ENCODE peak calls at places on chromosomes 4 and X, in six cellular contexts. K is fibroblast of villous mesenchyme, O is GM13976, I is psoas muscle, B is colonic mucosa, E is A549. W is an unnamed sample.

GRCh38 chr4:74623041-74623440 is 171.3 kb downstream of the BTC start:
- DNase-seq in K (peak), O (peak), I (no peak), B (peak), E (peak), W (no peak)

GRCh38 chr4:185775792-185776555 is 36.0 kb downstream of the SORBS2 start:
- DNase-seq in K (no peak), O (no peak), I (no peak), B (no peak), E (no peak), W (no peak)

GRCh38 chr4:168604496-168605373 is 107.9 kb downstream of the PALLD start:
- DNase-seq in K (peak), O (no peak), I (no peak), B (no peak), E (peak), W (no peak)

GRCh38 chr4:184991860-184992259 is 26.4 kb upstream of the HELT start:
- DNase-seq in K (no peak), O (no peak), I (no peak), B (no peak), E (no peak), W (no peak)

GRCh38 chr4:159012381-159012780 is 90.5 kb upstream of the RAPGEF2 start:
- DNase-seq in K (no peak), O (no peak), I (no peak), B (no peak), E (peak), W (no peak)

GRCh38 chrX:18286322-18286831 is 65.7 kb upstream of the BEND2 start:
- DNase-seq in K (no peak), O (no peak), I (no peak), B (no peak), E (no peak), W (no peak)

GRCh38 chr4:163493643-163494359 is 689 bp upstream of the TMA16 start:
- DNase-seq in K (no peak), O (peak), I (peak), B (peak), E (peak), W (no peak)

GRCh38 chr4:90586799-90587198 is 459.6 kb downstream of the CCSER1 start:
- DNase-seq in K (no peak), O (no peak), I (no peak), B (no peak), E (no peak), W (no peak)

GRCh38 chr4:14152834-14153519 is 525.5 kb upstream of the BOD1L1 start:
- DNase-seq in K (no peak), O (peak), I (no peak), B (no peak), E (no peak), W (no peak)

GRCh38 chrX:49627030-49627777 is 28.4 kb downstream of the GAGE1 start:
- DNase-seq in K (no peak), O (peak), I (no peak), B (no peak), E (peak), W (no peak)

GRCh38 chr4:120071192-120071795 is 4.6 kb upstream of the MAD2L1 start:
- DNase-seq in K (peak), O (peak), I (no peak), B (peak), E (peak), W (no peak)

GRCh38 chr4:73690051-73690744 is 50.2 kb upstream of the CXCL8 start:
- DNase-seq in K (no peak), O (no peak), I (no peak), B (no peak), E (peak), W (no peak)

GRCh38 chr4:156751486-156751885 is 220.1 kb downstream of the PDGFC start:
- DNase-seq in K (peak), O (no peak), I (no peak), B (no peak), E (no peak), W (no peak)

GRCh38 chr4:157444014-157444413 is 223.5 kb downstream of the GRIA2 start:
- DNase-seq in K (no peak), O (no peak), I (peak), B (no peak), E (no peak), W (no peak)

GRCh38 chr4:158906073-158906472 is 137.2 kb downstream of the FNIP2 start:
- DNase-seq in K (no peak), O (peak), I (no peak), B (no peak), E (no peak), W (no peak)

GRCh38 chr4:79747252-79747651 is 325.8 kb downstream of the ANTXR2 start:
- DNase-seq in K (no peak), O (no peak), I (no peak), B (no peak), E (no peak), W (no peak)

GRCh38 chrX:131728295-131729145 is 184.6 kb downstream of the OR13H1 start:
- DNase-seq in K (peak), O (peak), I (peak), B (peak), E (peak), W (no peak)

GRCh38 chr4:77990904-77991358 is 66.2 kb upstream of the FRAS1 start:
- DNase-seq in K (no peak), O (no peak), I (no peak), B (no peak), E (no peak), W (no peak)

GRCh38 chr4:38670939-38671593 is 7.1 kb downstream of the KLF3 start:
- DNase-seq in K (no peak), O (peak), I (no peak), B (peak), E (no peak), W (no peak)

GRCh38 chrX:39693298-39693697 is 404.5 kb downstream of the BCOR start:
- DNase-seq in K (no peak), O (no peak), I (no peak), B (no peak), E (no peak), W (no peak)

GRCh38 chr4:53088132-53088531 is 226.0 kb downstream of the RASL11B start:
- DNase-seq in K (no peak), O (no peak), I (peak), B (no peak), E (no peak), W (no peak)

GRCh38 chrX:150958177-150958576 is 25.0 kb upstream of the HMGB3 start:
- DNase-seq in K (no peak), O (no peak), I (no peak), B (no peak), E (no peak), W (no peak)

GRCh38 chrX:340121-340520 is 21.5 kb upstream of the GTPBP6 start:
- DNase-seq in K (no peak), O (no peak), I (peak), B (no peak), E (no peak), W (no peak)

GRCh38 chr4:2787230-2788100 is 5.4 kb upstream of the SH3BP2 start:
- DNase-seq in K (no peak), O (peak), I (peak), B (peak), E (no peak), W (no peak)

GRCh38 chr4:187908079-187908501 is 87.5 kb upstream of the ZFP42 start:
- DNase-seq in K (peak), O (no peak), I (no peak), B (no peak), E (peak), W (no peak)

GRCh38 chr4:38106301-38106700 is 146.1 kb downstream of the PTTG2 start:
- DNase-seq in K (no peak), O (no peak), I (no peak), B (no peak), E (no peak), W (no peak)

GRCh38 chrX:134377537-134377936 is 82.4 kb upstream of the HPRT1 start:
- DNase-seq in K (peak), O (no peak), I (no peak), B (no peak), E (peak), W (no peak)

GRCh38 chrX:65744965-65745364 is 77.5 kb downstream of the MSN start:
- DNase-seq in K (no peak), O (no peak), I (no peak), B (no peak), E (no peak), W (no peak)

GRCh38 chr4:17152941-17153340 is 254.5 kb upstream of the LDB2 start:
- DNase-seq in K (no peak), O (no peak), I (no peak), B (no peak), E (no peak), W (no peak)

GRCh38 chr4:17153572-17153971 is 255.1 kb upstream of the LDB2 start:
- DNase-seq in K (no peak), O (no peak), I (no peak), B (no peak), E (no peak), W (no peak)

DNA sequence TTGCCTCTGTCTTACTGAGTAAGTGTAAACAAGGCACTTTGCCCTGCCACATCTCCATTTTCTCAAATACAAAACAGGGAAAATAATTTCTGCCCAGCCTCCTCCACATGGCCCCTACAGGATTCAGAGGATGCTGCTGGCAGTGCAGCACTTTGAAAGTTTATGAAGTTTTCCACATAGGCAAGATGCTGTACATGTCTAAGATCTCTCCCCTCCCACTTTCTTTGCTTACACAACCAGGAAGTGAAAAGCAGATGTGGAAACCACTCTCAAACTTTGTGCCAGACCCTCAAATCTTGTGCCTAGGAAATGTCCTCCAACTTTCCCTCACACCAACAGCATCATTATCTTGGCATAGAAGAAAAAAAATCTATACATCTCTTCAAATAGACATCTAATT is 257.0 kb upstream of the LDB2 start:
- DNase-seq in K (peak), O (no peak), I (no peak), B (no peak), E (no peak), W (no peak)
- TF ChIP-seq CTCF in K (peak), O (no peak), I (no peak), B (no peak), E (no peak), W (no peak)

GRCh38 chr4:71188197-71188625 is 150.6 kb upstream of the SLC4A4 start:
- DNase-seq in K (no peak), O (no peak), I (no peak), B (peak), E (no peak), W (no peak)
- TF ChIP-seq CTCF in K (no peak), O (peak), I (no peak), B (no peak), E (no peak), W (no peak)

GRCh38 chrX:97700547-97700946 is 816.8 kb downstream of the RPA4 start:
- DNase-seq in K (no peak), O (no peak), I (no peak), B (no peak), E (no peak), W (no peak)

GRCh38 chrX:97705936-97706335 is 822.2 kb downstream of the RPA4 start:
- DNase-seq in K (peak), O (no peak), I (no peak), B (no peak), E (no peak), W (no peak)

GRCh38 chrX:97704474-97704873 is 820.8 kb downstream of the RPA4 start:
- DNase-seq in K (no peak), O (no peak), I (no peak), B (no peak), E (no peak), W (no peak)

GRCh38 chrX:97704881-97705280 is 821.2 kb downstream of the RPA4 start:
- DNase-seq in K (no peak), O (no peak), I (no peak), B (no peak), E (no peak), W (no peak)
- TF ChIP-seq CTCF in K (no peak), O (no peak), I (no peak), B (no peak), E (no peak), W (no peak)

DNA sequence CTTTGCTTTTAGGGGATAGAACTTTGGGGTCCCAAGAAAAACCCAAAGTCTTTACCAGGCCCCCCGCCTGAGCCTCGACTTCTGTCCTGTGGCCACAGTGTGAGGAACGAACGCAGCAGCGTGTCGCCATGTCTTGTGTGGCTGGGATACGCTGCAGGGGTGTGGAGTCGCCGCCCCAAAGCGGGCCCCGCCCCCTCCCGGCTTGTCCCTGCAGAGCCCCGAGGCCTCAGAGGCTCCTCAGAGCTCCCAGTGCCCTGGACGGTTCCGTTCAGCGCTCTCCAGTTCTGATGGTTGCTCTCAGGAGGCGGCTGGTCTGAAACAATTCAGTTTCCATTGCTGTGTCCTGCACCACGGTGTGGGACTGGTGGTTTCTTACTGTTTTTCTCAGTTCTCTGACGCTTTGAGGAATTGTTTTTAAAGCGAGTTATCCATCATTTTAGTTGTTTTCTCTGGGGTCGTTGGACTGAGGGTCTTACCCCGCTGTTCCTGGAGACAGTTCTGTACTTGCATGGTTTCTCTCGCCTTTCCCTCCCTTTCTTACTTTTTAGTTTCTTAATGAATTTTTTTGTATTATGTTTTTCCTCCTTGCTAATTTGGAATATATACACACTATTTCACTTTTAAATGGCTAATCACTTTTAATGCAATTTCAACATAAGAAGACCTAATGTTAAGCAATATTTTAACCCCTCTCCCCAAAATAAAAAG is 1.6 kb upstream of the IDUA start:
- DNase-seq in K (peak), O (peak), I (peak), B (peak), E (no peak), W (no peak)
- TF ChIP-seq CTCF in K (peak), O (no peak), I (no peak), B (no peak), E (no peak), W (no peak)

GRCh38 chr4:7770675-7771050 is 169.0 kb downstream of the AFAP1 start:
- DNase-seq in K (no peak), O (no peak), I (no peak), B (no peak), E (no peak), W (no peak)

GRCh38 chr4:7769936-7770674 is 169.6 kb downstream of the AFAP1 start:
- DNase-seq in K (peak), O (peak), I (no peak), B (no peak), E (peak), W (no peak)

GRCh38 chr4:7772708-7773385 is 166.8 kb downstream of the AFAP1 start:
- DNase-seq in K (peak), O (no peak), I (peak), B (peak), E (no peak), W (no peak)

GRCh38 chr4:7771056-7771455 is 168.6 kb downstream of the AFAP1 start:
- DNase-seq in K (no peak), O (no peak), I (no peak), B (no peak), E (no peak), W (no peak)

GRCh38 chr4:7771541-7772507 is 167.8 kb downstream of the AFAP1 start:
- DNase-seq in K (no peak), O (peak), I (no peak), B (peak), E (no peak), W (no peak)
- TF ChIP-seq CTCF in K (no peak), O (no peak), I (no peak), B (no peak), E (no peak), W (no peak)

GRCh38 chrX:128800138-128800537 is 723.2 kb downstream of the SMARCA1 start:
- DNase-seq in K (no peak), O (no peak), I (no peak), B (no peak), E (no peak), W (no peak)
- TF ChIP-seq CTCF in K (no peak), O (no peak), I (no peak), B (no peak), E (peak), W (no peak)

DNA sequence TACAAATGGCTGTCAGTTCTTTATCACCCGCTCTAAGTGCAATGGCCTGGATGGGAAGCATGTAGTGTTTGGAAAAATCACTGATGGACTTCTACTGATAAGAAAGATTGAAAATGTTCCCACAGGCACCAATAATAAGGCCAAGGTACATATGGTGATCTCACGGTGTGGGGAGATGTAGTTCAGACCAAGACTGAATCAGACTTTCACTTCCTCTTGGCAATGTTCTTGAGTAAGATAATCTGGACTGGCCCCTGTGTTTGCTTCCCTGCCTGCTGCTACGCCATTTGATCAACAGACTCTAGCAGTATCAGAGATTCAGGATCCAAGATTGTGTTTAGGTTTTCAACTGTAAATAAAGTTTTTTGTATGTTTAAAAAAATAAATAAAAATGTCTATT is 682.2 kb upstream of the AMOT start:
- DNase-seq in K (no peak), O (peak), I (no peak), B (no peak), E (no peak), W (no peak)
- TF ChIP-seq CTCF in K (no peak), O (no peak), I (no peak), B (no peak), E (no peak), W (no peak)

GRCh38 chrX:145552643-145553042 is 265.0 kb upstream of the SLITRK2 start:
- DNase-seq in K (no peak), O (no peak), I (no peak), B (no peak), E (no peak), W (no peak)
- TF ChIP-seq CTCF in K (no peak), O (no peak), I (no peak), B (no peak), E (no peak), W (no peak)

DNA sequence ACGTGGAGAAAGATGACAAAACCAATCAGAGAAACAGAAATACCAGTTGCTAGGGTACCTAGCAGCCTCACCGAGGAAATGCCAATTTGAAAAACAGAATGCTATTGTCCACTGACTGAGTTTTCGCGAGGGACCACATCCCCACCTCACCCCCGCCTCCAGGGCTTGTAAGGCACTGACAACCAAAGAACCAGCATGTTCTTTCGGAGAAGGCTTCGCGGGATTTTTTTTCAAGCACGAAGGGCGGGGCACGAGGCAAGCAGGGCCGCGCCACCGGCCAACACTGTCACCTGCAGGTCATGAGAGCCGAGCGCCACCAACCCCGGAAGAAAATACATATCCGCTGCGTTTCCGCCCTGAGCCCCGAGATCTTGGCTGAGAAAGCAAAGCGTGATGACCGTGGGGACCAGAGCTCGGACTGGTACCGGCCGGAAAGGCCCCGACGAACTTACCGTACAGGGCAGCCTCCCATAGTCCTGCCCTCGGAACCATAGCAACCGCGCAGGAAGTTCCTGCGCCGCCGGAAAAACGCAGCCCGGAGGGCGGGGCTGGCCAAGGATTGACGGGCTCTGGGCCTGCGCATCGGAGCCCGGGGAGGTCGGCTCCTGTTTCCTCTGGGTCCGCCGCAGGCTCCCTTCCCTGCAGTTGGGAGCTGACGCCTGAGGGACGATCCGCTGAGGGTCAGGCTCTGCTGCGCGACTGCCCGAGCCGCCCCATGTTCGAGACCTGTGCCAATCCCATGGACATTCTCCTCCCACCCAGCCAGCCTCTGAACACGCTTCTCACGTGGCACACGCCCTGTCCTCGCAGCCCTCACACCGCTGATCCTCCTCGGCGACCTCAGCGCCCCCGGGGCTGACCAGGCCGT is 59.2 kb upstream of the PAGE5 start:
- DNase-seq in K (peak), O (peak), I (peak), B (peak), E (peak), W (peak)
- TF ChIP-seq CTCF in K (peak), O (peak), I (no peak), B (peak), E (peak), W (peak)